ENCODE peak calls at places on chromosomes 5 and 9, in ten cellular contexts. S is hypothalamus; A is NCI-H82; Y is endodermal cell; P is G401; N is astrocyte; E is mucosa of gallbladder; I is ureter; Q is AG08396; X is CD4-positive, alpha-beta T cell. Z is an unnamed sample.

GRCh38 chr9:124139001-124139400 is 118.7 kb upstream of the NEK6 start:
- DNase-seq in S (no peak), A (no peak), Y (no peak), P (no peak), N (peak), E (no peak), I (no peak), Q (peak), X (no peak), Z (peak)

GRCh38 chr9:106862115-106862945 is 636 bp upstream of the ZNF462 start:
- DNase-seq in S (no peak), A (peak), Y (peak), P (peak), N (peak), E (peak), I (peak), Q (peak), X (no peak), Z (peak)

GRCh38 chr5:72244862-72245371 is 75.1 kb downstream of the MRPS27 start:
- DNase-seq in S (no peak), A (peak), Y (peak), P (peak), N (peak), E (no peak), I (no peak), Q (peak), X (no peak), Z (peak)

GRCh38 chr9:38360880-38361836 is 31.3 kb upstream of the ALDH1B1 start:
- DNase-seq in S (no peak), A (no peak), Y (peak), P (no peak), N (no peak), E (no peak), I (no peak), Q (no peak), X (no peak), Z (no peak)

GRCh38 chr9:90010793-90011192 is 406.0 kb downstream of the GADD45G start:
- DNase-seq in S (no peak), A (no peak), Y (no peak), P (no peak), N (no peak), E (no peak), I (no peak), Q (no peak), X (no peak), Z (no peak)

GRCh38 chr5:14783689-14784088 is 87.9 kb downstream of the ANKH start:
- DNase-seq in S (no peak), A (no peak), Y (no peak), P (no peak), N (no peak), E (no peak), I (no peak), Q (no peak), X (no peak), Z (no peak)

GRCh38 chr9:131651160-131651559 is 88.7 kb downstream of the RAPGEF1 start:
- DNase-seq in S (no peak), A (no peak), Y (no peak), P (no peak), N (no peak), E (no peak), I (no peak), Q (no peak), X (no peak), Z (no peak)

GRCh38 chr9:79524266-79524665 is 47.5 kb upstream of the TLE4 start:
- DNase-seq in S (no peak), A (no peak), Y (no peak), P (no peak), N (peak), E (no peak), I (no peak), Q (no peak), X (no peak), Z (no peak)

GRCh38 chr9:21252727-21253547 is 13.1 kb upstream of the IFNA14 start:
- DNase-seq in S (no peak), A (peak), Y (no peak), P (peak), N (peak), E (no peak), I (no peak), Q (peak), X (no peak), Z (peak)

GRCh38 chr5:39616131-39616530 is 191.4 kb upstream of the DAB2 start:
- DNase-seq in S (no peak), A (no peak), Y (no peak), P (no peak), N (no peak), E (no peak), I (no peak), Q (no peak), X (no peak), Z (no peak)

Z was measured in fibroblast of lung.